ENCODE peak calls at places on chromosomes 2 and 18, in four cellular contexts. C is choroid plexus epithelial cell, T is foreskin fibroblast, W is GM13976. V is an unnamed sample.

GRCh38 chr2:228731517-228731916 is 539.6 kb downstream of the PID1 start:
- DNase-seq in C (peak), T (peak), W (no peak), V (no peak)

GRCh38 chr2:96798733-96799622 is 17.1 kb upstream of the CNNM3 start:
- DNase-seq in C (no peak), T (no peak), W (no peak), V (no peak)

GRCh38 chr2:160630801-160631590 is 137.4 kb upstream of the RBMS1 start:
- DNase-seq in C (peak), T (no peak), W (no peak), V (no peak)

GRCh38 chr2:106956879-106957278 is 70.9 kb upstream of the ST6GAL2 start:
- DNase-seq in C (peak), T (peak), W (no peak), V (no peak)

GRCh38 chr2:203209538-203209937 is 29.3 kb upstream of the CYP20A1 start:
- DNase-seq in C (peak), T (peak), W (no peak), V (no peak)

GRCh38 chr2:169849710-169850109 is 22.5 kb downstream of the UBR3 start:
- DNase-seq in C (no peak), T (no peak), W (no peak), V (no peak)

GRCh38 chr18:7393080-7393479 is 162.2 kb downstream of the LRRC30 start:
- DNase-seq in C (no peak), T (no peak), W (no peak), V (no peak)

GRCh38 chr2:9074930-9075329 is 71.4 kb upstream of the MBOAT2 start:
- DNase-seq in C (no peak), T (no peak), W (no peak), V (no peak)

GRCh38 chr2:98444436-98445166 is at the start of gene INPP4A:
- DNase-seq in C (peak), T (no peak), W (peak), V (no peak)

GRCh38 chr2:217950401-217950871 is 52.4 kb downstream of the TNS1 start:
- DNase-seq in C (no peak), T (no peak), W (no peak), V (no peak)

GRCh38 chr2:104504331-104505073 is 349.4 kb upstream of the POU3F3 start:
- DNase-seq in C (no peak), T (no peak), W (no peak), V (no peak)

GRCh38 chr2:177187631-177188312 is 24.8 kb upstream of the HNRNPA3 start:
- DNase-seq in C (peak), T (peak), W (no peak), V (no peak)

GRCh38 chr2:241852116-241852980 is 6.3 kb downstream of the PDCD1 start:
- DNase-seq in C (no peak), T (no peak), W (peak), V (no peak)

GRCh38 chr2:120740765-120741513 is 5.3 kb downstream of the GLI2 start:
- DNase-seq in C (peak), T (no peak), W (no peak), V (no peak)

GRCh38 chr18:59123588-59124369 is 15.9 kb upstream of the SEC11C start:
- DNase-seq in C (peak), T (peak), W (no peak), V (no peak)

GRCh38 chr2:103285354-103285753 is 523.5 kb downstream of the TMEM182 start:
- DNase-seq in C (no peak), T (no peak), W (no peak), V (no peak)

GRCh38 chr2:120678251-120678650 is 57.4 kb upstream of the GLI2 start:
- DNase-seq in C (peak), T (peak), W (no peak), V (no peak)

GRCh38 chr2:235497096-235497495 is 3.3 kb downstream of the AGAP1 start:
- DNase-seq in C (no peak), T (no peak), W (no peak), V (no peak)

GRCh38 chr2:226721541-226721940 is 78.1 kb downstream of the IRS1 start:
- DNase-seq in C (peak), T (no peak), W (no peak), V (no peak)

GRCh38 chr2:116733699-116734098 is 1080.8 kb upstream of the DDX18 start:
- DNase-seq in C (no peak), T (no peak), W (no peak), V (no peak)

GRCh38 chr2:152467677-152468406 is 132.9 kb downstream of the FMNL2 start:
- DNase-seq in C (no peak), T (no peak), W (no peak), V (no peak)

GRCh38 chr18:8668381-8668780 is 37.0 kb upstream of the MTCL1 start:
- DNase-seq in C (no peak), T (no peak), W (no peak), V (no peak)

GRCh38 chr2:138201326-138201725 is 237.1 kb downstream of the HNMT start:
- DNase-seq in C (peak), T (peak), W (no peak), V (no peak)

GRCh38 chr2:11248-11941 is 34.9 kb downstream of the FAM110C start:
- DNase-seq in C (peak), T (no peak), W (no peak), V (no peak)

GRCh38 chr18:811192-812122 is 585 bp downstream of the YES1 start:
- DNase-seq in C (peak), T (no peak), W (no peak), V (no peak)

GRCh38 chr2:174787485-174788205 is 23.4 kb upstream of the CHRNA1 start:
- DNase-seq in C (peak), T (peak), W (no peak), V (no peak)

GRCh38 chr2:1979101-1979500 is 234.8 kb upstream of the PXDN start:
- DNase-seq in C (no peak), T (no peak), W (no peak), V (no peak)

GRCh38 chr2:237943395-237944094 is 23.3 kb upstream of the UBE2F start:
- DNase-seq in C (no peak), T (no peak), W (no peak), V (no peak)

GRCh38 chr2:241811209-241811951 is 2.4 kb downstream of the NEU4 start:
- DNase-seq in C (no peak), T (no peak), W (peak), V (no peak)

GRCh38 chr2:200278694-200279316 is 27.7 kb upstream of the SPATS2L start:
- DNase-seq in C (no peak), T (no peak), W (no peak), V (no peak)

GRCh38 chr18:25650201-25650941 is 298.4 kb upstream of the ZNF521 start:
- DNase-seq in C (peak), T (peak), W (no peak), V (peak)

GRCh38 chr2:6913415-6914157 is 3.6 kb upstream of the RNF144A start:
- DNase-seq in C (no peak), T (no peak), W (no peak), V (no peak)

GRCh38 chr2:73053316-73054114 is 18.0 kb downstream of the SFXN5 start:
- DNase-seq in C (peak), T (no peak), W (no peak), V (no peak)

GRCh38 chr2:50143822-50144575 is 887.9 kb downstream of the NRXN1 start:
- DNase-seq in C (peak), T (peak), W (peak), V (peak)
- TF ChIP-seq CTCF in C (peak), T (peak), W (peak), V (peak)

GRCh38 chr2:129810521-129810920 is 168.9 kb upstream of the RAB6C start:
- DNase-seq in C (no peak), T (no peak), W (no peak), V (no peak)

GRCh38 chr2:129812654-129813053 is 166.8 kb upstream of the RAB6C start:
- DNase-seq in C (no peak), T (no peak), W (no peak), V (no peak)

GRCh38 chr2:129817175-129817574 is 162.3 kb upstream of the RAB6C start:
- DNase-seq in C (no peak), T (no peak), W (no peak), V (no peak)

GRCh38 chr2:129812071-129812470 is 167.4 kb upstream of the RAB6C start:
- DNase-seq in C (no peak), T (no peak), W (no peak), V (peak)

DNA sequence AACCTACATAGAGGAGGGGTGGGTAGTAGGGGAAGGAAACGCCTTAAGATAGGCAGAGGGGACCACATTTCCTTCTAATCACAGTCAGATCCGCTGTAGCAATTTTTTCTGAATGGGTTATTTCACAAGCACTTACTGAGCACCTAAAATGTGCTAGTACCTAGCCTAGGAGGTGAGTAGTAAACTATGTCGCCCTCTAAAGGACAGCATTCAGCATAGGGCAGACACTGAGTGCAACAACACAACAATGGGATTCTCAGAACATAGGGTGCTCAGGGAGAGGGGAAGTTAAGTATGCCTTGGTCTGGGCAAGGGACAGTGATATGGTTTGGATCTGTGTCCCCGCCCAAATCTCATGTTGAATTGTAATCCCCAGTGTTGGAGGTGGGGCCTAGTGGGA is 166.1 kb upstream of the RAB6C start:
- DNase-seq in C (no peak), T (no peak), W (no peak), V (no peak)
- TF ChIP-seq CTCF in C (no peak), T (no peak), W (peak), V (peak)

GRCh38 chr2:176104338-176105077 is 2.6 kb upstream of the HOXD11 start:
- DNase-seq in C (no peak), T (peak), W (no peak), V (no peak)
- TF ChIP-seq CTCF in C (no peak), T (no peak), W (no peak), V (no peak)

DNA sequence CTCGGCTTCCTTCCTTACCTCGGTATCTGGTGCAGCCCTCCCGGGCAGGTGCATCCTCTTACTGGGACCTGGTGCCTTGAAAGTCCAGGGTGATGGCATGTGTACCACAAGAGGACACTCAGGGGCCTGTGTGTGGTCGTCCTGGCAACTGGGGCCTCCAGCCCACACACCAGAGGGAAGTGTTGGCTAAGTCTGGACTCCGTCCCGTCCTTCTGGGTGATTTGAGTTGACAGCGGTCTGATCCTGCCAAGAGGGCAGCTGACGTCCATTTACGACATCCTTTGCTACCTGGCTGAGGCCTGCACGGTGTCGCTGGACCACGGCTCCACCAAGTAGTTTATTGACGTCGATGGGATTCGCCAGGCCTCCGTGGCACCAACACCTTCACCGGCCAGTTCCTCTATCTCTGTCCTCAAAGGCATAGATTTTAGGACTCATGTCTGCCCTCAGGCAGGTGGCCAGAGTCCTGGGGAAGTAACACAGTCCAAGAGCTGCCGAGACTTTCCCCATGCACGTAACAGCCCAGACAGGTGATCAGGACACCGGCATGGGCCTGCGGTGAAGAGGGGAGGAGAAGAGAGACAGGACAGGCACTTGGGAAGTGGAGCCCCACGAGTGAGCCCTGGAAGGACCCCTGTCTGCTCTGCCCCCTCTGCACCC is 186.0 kb upstream of the HDAC4 start:
- DNase-seq in C (no peak), T (no peak), W (no peak), V (no peak)
- TF ChIP-seq CTCF in C (no peak), T (no peak), W (no peak), V (no peak)

GRCh38 chr18:70172225-70172624 is 33.3 kb downstream of the RTTN start:
- DNase-seq in C (peak), T (no peak), W (no peak), V (no peak)
- TF ChIP-seq CTCF in C (peak), T (peak), W (peak), V (peak)

GRCh38 chr2:11072550-11072949 is 82.7 kb upstream of the SLC66A3 start:
- DNase-seq in C (no peak), T (no peak), W (no peak), V (no peak)

GRCh38 chr2:11073791-11074190 is 81.5 kb upstream of the SLC66A3 start:
- DNase-seq in C (peak), T (peak), W (no peak), V (no peak)

GRCh38 chr2:11071939-11072338 is 83.3 kb upstream of the SLC66A3 start:
- DNase-seq in C (no peak), T (no peak), W (no peak), V (no peak)

GRCh38 chr2:11074246-11074820 is 80.9 kb upstream of the SLC66A3 start:
- DNase-seq in C (no peak), T (no peak), W (no peak), V (no peak)

GRCh38 chr2:11073251-11073650 is 82.0 kb upstream of the SLC66A3 start:
- DNase-seq in C (peak), T (peak), W (no peak), V (no peak)
- TF ChIP-seq CTCF in C (peak), T (peak), W (peak), V (peak)

GRCh38 chr2:37323770-37324535 is 680 bp downstream of the PRKD3 start:
- DNase-seq in C (peak), T (no peak), W (peak), V (no peak)
- TF ChIP-seq CTCF in C (no peak), T (no peak), W (no peak), V (no peak)

V was measured in GM12864.